ENCODE peak calls at places on chromosome 9, in four cellular contexts. One of them, this sample, is unnamed.
A peak's percentile ranks its signal among the peaks of the same experiment; 100 is the strongest.

GRCh38 chr9:122498883-122499288 is 11.7 kb upstream of the OR1J2 start:
- DNase-seq in GM12891: peak; percentile 5
- DNase-seq in heart left ventricle: no peak
- DNase-seq in lower leg skin: peak; percentile 32
- DNase-seq in this sample: peak; percentile 35

GRCh38 chr9:89052470-89053097 is 61.3 kb downstream of the S1PR3 start:
- DNase-seq in GM12891: no peak
- DNase-seq in lower leg skin: no peak
- DNase-seq in heart left ventricle: peak; percentile 53
- DNase-seq in this sample: peak; percentile 98

GRCh38 chr9:36823934-36824333 is 210.1 kb downstream of the PAX5 start:
- DNase-seq in lower leg skin: no peak
- DNase-seq in heart left ventricle: no peak
- DNase-seq in GM12891: no peak
- DNase-seq in this sample: no peak

GRCh38 chr9:93191354-93191660 is 7.4 kb downstream of the WNK2 start:
- DNase-seq in heart left ventricle: peak; percentile 9
- DNase-seq in lower leg skin: no peak
- DNase-seq in GM12891: no peak
- DNase-seq in this sample: no peak

GRCh38 chr9:87425202-87425601 is 72.5 kb upstream of the DAPK1 start:
- DNase-seq in lower leg skin: no peak
- DNase-seq in heart left ventricle: no peak
- DNase-seq in GM12891: no peak
- DNase-seq in this sample: no peak

GRCh38 chr9:127895811-127896210 is 3.6 kb downstream of the ST6GALNAC6 start:
- DNase-seq in GM12891: no peak
- DNase-seq in lower leg skin: no peak
- DNase-seq in heart left ventricle: no peak
- DNase-seq in this sample: no peak

GRCh38 chr9:128276574-128277270 is 646 bp downstream of the SWI5 start:
- DNase-seq in GM12891: no peak
- DNase-seq in heart left ventricle: peak; percentile 56
- DNase-seq in lower leg skin: no peak
- DNase-seq in this sample: peak; percentile 43

GRCh38 chr9:112029921-112030444 is 133.4 kb downstream of the UGCG start:
- DNase-seq in heart left ventricle: no peak
- DNase-seq in lower leg skin: no peak
- DNase-seq in GM12891: no peak
- DNase-seq in this sample: no peak

GRCh38 chr9:136721339-136722092 is 9.1 kb downstream of the DIPK1B start:
- DNase-seq in GM12891: no peak
- DNase-seq in heart left ventricle: peak; percentile 79
- DNase-seq in lower leg skin: no peak
- DNase-seq in this sample: no peak

GRCh38 chr9:135504262-135505229 is 4.1 kb downstream of the MRPS2 start:
- DNase-seq in lower leg skin: peak; percentile 29
- DNase-seq in heart left ventricle: peak; percentile 59
- DNase-seq in GM12891: peak; percentile 69
- DNase-seq in this sample: peak; percentile 61

GRCh38 chr9:13139641-13140171 is 139.8 kb downstream of the MPDZ start:
- DNase-seq in heart left ventricle: no peak
- DNase-seq in lower leg skin: no peak
- DNase-seq in GM12891: no peak
- DNase-seq in this sample: no peak

GRCh38 chr9:88657893-88658292 is 122.9 kb downstream of the NXNL2 start:
- DNase-seq in lower leg skin: no peak
- DNase-seq in GM12891: no peak
- DNase-seq in heart left ventricle: no peak
- DNase-seq in this sample: no peak

GRCh38 chr9:6414291-6414690 is 1.3 kb downstream of the UHRF2 start:
- DNase-seq in heart left ventricle: no peak
- DNase-seq in GM12891: no peak
- DNase-seq in lower leg skin: no peak
- DNase-seq in this sample: peak; percentile 52

GRCh38 chr9:128685636-128686489 is 3.2 kb upstream of the SET start:
- DNase-seq in heart left ventricle: peak; percentile 25
- DNase-seq in GM12891: no peak
- DNase-seq in lower leg skin: no peak
- DNase-seq in this sample: peak; percentile 63

GRCh38 chr9:129352157-129352870 is 174.3 kb upstream of the IER5L start:
- DNase-seq in heart left ventricle: no peak
- DNase-seq in lower leg skin: no peak
- DNase-seq in GM12891: no peak
- DNase-seq in this sample: no peak

GRCh38 chr9:37776328-37776727 is 8.5 kb downstream of the EXOSC3 start:
- DNase-seq in lower leg skin: no peak
- DNase-seq in heart left ventricle: no peak
- DNase-seq in GM12891: no peak
- DNase-seq in this sample: no peak

GRCh38 chr9:131259432-131259885 is 16.9 kb downstream of the FAM78A start:
- DNase-seq in lower leg skin: no peak
- DNase-seq in GM12891: no peak
- DNase-seq in heart left ventricle: peak; percentile 18
- DNase-seq in this sample: no peak

GRCh38 chr9:127938298-127938690 is 640 bp upstream of the DPM2 start:
- DNase-seq in heart left ventricle: no peak
- DNase-seq in lower leg skin: no peak
- DNase-seq in GM12891: no peak
- DNase-seq in this sample: no peak

GRCh38 chr9:89304479-89305188 is 6.4 kb upstream of the CKS2 start:
- DNase-seq in GM12891: no peak
- DNase-seq in lower leg skin: no peak
- DNase-seq in heart left ventricle: no peak
- DNase-seq in this sample: no peak

GRCh38 chr9:74132986-74133385 is 364.1 kb upstream of the RORB start:
- DNase-seq in lower leg skin: no peak
- DNase-seq in heart left ventricle: no peak
- DNase-seq in GM12891: no peak
- DNase-seq in this sample: no peak

GRCh38 chr9:82273121-82273520 is 284.5 kb downstream of the SPATA31D1 start:
- DNase-seq in GM12891: no peak
- DNase-seq in heart left ventricle: no peak
- DNase-seq in lower leg skin: no peak
- DNase-seq in this sample: no peak

GRCh38 chr9:113712053-113712452 is 164.1 kb upstream of the ZNF618 start:
- DNase-seq in heart left ventricle: no peak
- DNase-seq in lower leg skin: no peak
- DNase-seq in GM12891: no peak
- DNase-seq in this sample: no peak

GRCh38 chr9:120928720-120929389 is 2.3 kb upstream of the TRAF1 start:
- DNase-seq in heart left ventricle: peak; percentile 84
- DNase-seq in GM12891: peak; percentile 53
- DNase-seq in lower leg skin: peak; percentile 60
- DNase-seq in this sample: peak; percentile 53

GRCh38 chr9:137313326-137313920 is 11.4 kb upstream of the NRARP start:
- DNase-seq in GM12891: peak; percentile 39
- DNase-seq in lower leg skin: no peak
- DNase-seq in heart left ventricle: no peak
- DNase-seq in this sample: no peak

GRCh38 chr9:110214090-110214489 is 6.1 kb upstream of the C9orf152 start:
- DNase-seq in lower leg skin: no peak
- DNase-seq in GM12891: no peak
- DNase-seq in heart left ventricle: no peak
- DNase-seq in this sample: no peak

GRCh38 chr9:97109194-97109811 is 70.4 kb upstream of the CTSV start:
- DNase-seq in heart left ventricle: peak; percentile 47
- DNase-seq in GM12891: no peak
- DNase-seq in lower leg skin: no peak
- DNase-seq in this sample: peak; percentile 72

GRCh38 chr9:86605303-86605702 is 251.1 kb upstream of the TUT7 start:
- DNase-seq in heart left ventricle: no peak
- DNase-seq in lower leg skin: no peak
- DNase-seq in GM12891: no peak
- DNase-seq in this sample: no peak

GRCh38 chr9:113350937-113351336 is 1.6 kb downstream of the BSPRY start:
- DNase-seq in lower leg skin: no peak
- DNase-seq in heart left ventricle: no peak
- DNase-seq in GM12891: no peak
- DNase-seq in this sample: no peak

DNA sequence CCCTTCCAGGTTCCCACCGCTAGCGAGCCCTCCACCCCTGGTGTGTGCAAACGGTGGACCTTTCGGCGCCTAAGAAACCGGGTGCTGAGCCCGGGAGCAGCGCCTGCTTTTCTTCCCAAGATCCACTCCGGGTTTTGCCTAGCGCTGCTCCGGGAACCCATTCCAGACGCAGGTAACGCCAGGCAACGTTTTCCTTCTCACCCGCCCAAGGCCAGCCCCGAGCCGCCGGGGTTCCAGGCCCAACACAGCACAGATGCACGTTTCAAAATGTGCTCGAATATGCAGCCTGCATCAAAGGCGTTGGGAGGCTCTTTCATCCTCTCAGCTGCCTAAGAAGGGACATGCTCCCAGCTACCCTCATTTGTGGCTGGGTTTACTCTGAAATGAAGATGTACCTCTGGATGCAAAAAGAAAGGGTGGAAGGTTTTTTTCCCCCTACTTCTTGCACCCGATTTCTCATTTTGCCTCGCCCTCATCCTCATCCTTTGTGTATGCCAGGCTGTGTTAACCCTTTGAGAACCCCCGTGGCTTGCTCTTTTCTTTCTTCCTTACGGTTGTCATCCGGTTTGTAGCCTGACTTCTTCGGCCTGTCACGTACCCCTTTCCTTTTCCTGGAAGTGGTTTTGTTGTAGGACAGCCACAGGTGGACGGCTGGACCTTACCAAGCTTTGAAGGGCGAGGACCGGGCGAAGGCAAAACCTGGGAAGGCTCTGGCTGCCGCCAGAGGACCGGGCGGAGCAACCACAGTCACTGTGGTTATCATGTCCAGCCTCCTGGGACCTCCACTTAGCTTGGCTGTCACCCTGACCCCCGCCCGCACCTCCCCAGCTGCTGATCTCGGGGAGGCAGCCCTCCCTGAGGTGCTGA is 227.0 kb downstream of the SMARCA2 start:
- DNase-seq in heart left ventricle: peak; percentile 82
- DNase-seq in lower leg skin: peak; percentile 65
- DNase-seq in GM12891: peak; percentile 43
- DNase-seq in this sample: peak; percentile 87
- TF ChIP-seq POLR2A in heart left ventricle: peak; percentile 41
- TF ChIP-seq POLR2A in lower leg skin: no peak
- TF ChIP-seq POLR2A in GM12891: no peak
- TF ChIP-seq POLR2A in this sample: no peak

GRCh38 chr9:77865385-77865784 is 166.2 kb downstream of the GNAQ start:
- DNase-seq in GM12891: no peak
- DNase-seq in lower leg skin: no peak
- DNase-seq in heart left ventricle: no peak
- DNase-seq in this sample: no peak
- TF ChIP-seq POLR2A in GM12891: no peak
- TF ChIP-seq POLR2A in lower leg skin: no peak
- TF ChIP-seq POLR2A in heart left ventricle: no peak
- TF ChIP-seq POLR2A in this sample: no peak

GRCh38 chr9:83919111-83919510 is 2.1 kb downstream of the KIF27 start:
- DNase-seq in heart left ventricle: no peak
- DNase-seq in lower leg skin: no peak
- DNase-seq in GM12891: no peak
- DNase-seq in this sample: no peak

GRCh38 chr9:83920469-83920941 is 727 bp downstream of the KIF27 start:
- DNase-seq in lower leg skin: no peak
- DNase-seq in heart left ventricle: no peak
- DNase-seq in GM12891: peak; percentile 19
- DNase-seq in this sample: no peak

GRCh38 chr9:83920942-83921707 is at the start of gene KIF27:
- DNase-seq in heart left ventricle: peak; percentile 99
- DNase-seq in lower leg skin: peak; percentile 97
- DNase-seq in GM12891: peak; percentile 78
- DNase-seq in this sample: peak; percentile 96
- TF ChIP-seq POLR2A in heart left ventricle: peak; percentile 89
- TF ChIP-seq POLR2A in lower leg skin: peak; percentile 3
- TF ChIP-seq POLR2A in GM12891: peak; percentile 95
- TF ChIP-seq POLR2A in this sample: peak; percentile 71

DNA sequence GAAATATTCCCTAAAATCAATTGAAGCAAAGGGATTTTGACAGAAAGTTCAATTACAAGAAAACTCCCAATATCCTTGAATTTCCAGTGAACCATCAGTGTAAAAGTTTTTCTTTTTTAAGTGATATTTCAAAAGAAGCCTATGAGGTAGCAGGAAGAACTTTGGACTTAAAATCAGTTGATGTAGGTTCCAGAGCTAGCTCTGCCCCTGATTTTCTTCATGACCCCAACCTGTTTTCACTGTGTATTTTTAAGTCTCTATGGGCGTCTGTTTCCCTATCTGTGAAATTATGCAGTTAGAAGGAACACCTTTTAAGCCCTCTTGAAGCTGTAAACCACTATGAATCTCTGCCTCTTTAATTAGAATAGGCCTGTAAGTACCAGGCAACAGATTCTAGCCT is 66.2 kb upstream of the SLC1A1 start:
- DNase-seq in heart left ventricle: no peak
- DNase-seq in lower leg skin: no peak
- DNase-seq in GM12891: no peak
- DNase-seq in this sample: no peak
- TF ChIP-seq POLR2A in heart left ventricle: no peak
- TF ChIP-seq POLR2A in lower leg skin: no peak
- TF ChIP-seq POLR2A in GM12891: no peak
- TF ChIP-seq POLR2A in this sample: no peak

GRCh38 chr9:34025811-34026210 is 22.9 kb downstream of the UBAP2 start:
- DNase-seq in heart left ventricle: no peak
- DNase-seq in lower leg skin: no peak
- DNase-seq in GM12891: no peak
- DNase-seq in this sample: no peak

GRCh38 chr9:34027845-34028574 is 20.7 kb downstream of the UBAP2 start:
- DNase-seq in heart left ventricle: no peak
- DNase-seq in GM12891: no peak
- DNase-seq in lower leg skin: no peak
- DNase-seq in this sample: no peak

DNA sequence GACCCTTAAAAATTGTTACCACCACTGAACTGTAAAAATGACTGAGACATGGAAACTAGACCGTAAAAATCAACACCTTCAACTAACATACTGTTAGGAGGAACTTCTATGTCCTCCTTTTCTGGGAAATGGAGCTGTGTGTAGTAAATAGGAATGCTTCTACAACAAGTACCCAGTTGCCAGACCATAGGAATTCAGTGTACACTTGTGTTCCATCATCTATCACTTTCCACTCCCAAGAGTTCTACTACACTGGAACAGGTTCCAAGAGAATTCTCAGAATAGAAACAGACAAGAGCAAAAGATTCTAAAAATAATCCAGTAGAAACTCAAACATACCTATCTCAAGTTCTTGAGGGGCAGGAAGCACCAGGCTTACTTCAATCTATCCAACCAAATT is 23.6 kb downstream of the UBAP2 start:
- DNase-seq in GM12891: no peak
- DNase-seq in lower leg skin: no peak
- DNase-seq in heart left ventricle: no peak
- DNase-seq in this sample: no peak
- TF ChIP-seq POLR2A in GM12891: no peak
- TF ChIP-seq POLR2A in lower leg skin: no peak
- TF ChIP-seq POLR2A in heart left ventricle: no peak
- TF ChIP-seq POLR2A in this sample: no peak

This sample was measured in erythroblast.